ENCODE peak calls at places on chromosome 10, in four cellular contexts. X, T, G and Q are unnamed samples.

GRCh38 chr10:35497909-35498308 is 107.2 kb upstream of the GJD4 start:
- DNase-seq in X (no peak), G (no peak), T (no peak), Q (no peak)

GRCh38 chr10:77844713-77845454 is 81.7 kb downstream of the DLG5 start:
- DNase-seq in G (no peak), X (peak; percentile 74), T (no peak), Q (peak; percentile 83)

GRCh38 chr10:116113721-116114501 is 159.1 kb downstream of the GFRA1 start:
- DNase-seq in G (no peak), X (no peak), T (no peak), Q (peak; percentile 82)

GRCh38 chr10:28754930-28755718 is 77.8 kb downstream of the BAMBI start:
- DNase-seq in X (no peak), G (no peak), T (no peak), Q (peak; percentile 67)

GRCh38 chr10:93535293-93535692 is 31.2 kb upstream of the FFAR4 start:
- DNase-seq in T (no peak), X (no peak), G (no peak), Q (no peak)

GRCh38 chr10:27369832-27370231 is 129.2 kb upstream of the ACBD5 start:
- DNase-seq in X (peak; percentile 25), T (no peak), G (peak; percentile 9), Q (no peak)

GRCh38 chr10:49001861-49002675 is 62.4 kb upstream of the LRRC18 start:
- DNase-seq in T (no peak), X (no peak), G (no peak), Q (no peak)

GRCh38 chr10:101686133-101686925 is 8.6 kb downstream of the FBXW4 start:
- DNase-seq in T (no peak), X (no peak), G (no peak), Q (peak; percentile 12)

GRCh38 chr10:122126763-122127659 is 138.0 kb downstream of the TACC2 start:
- DNase-seq in T (peak; percentile 30), X (peak; percentile 72), G (no peak), Q (peak; percentile 97)

GRCh38 chr10:84198206-84198915 is 4.0 kb downstream of the CDHR1 start:
- DNase-seq in T (no peak), G (no peak), X (no peak), Q (no peak)

GRCh38 chr10:14382022-14382421 is 51.3 kb upstream of the FRMD4A start:
- DNase-seq in X (no peak), G (no peak), T (no peak), Q (peak; percentile 70)

GRCh38 chr10:47354162-47354561 is 6.0 kb downstream of the RBP3 start:
- DNase-seq in X (peak; percentile 51), G (no peak), T (peak; percentile 12), Q (peak; percentile 5)

GRCh38 chr10:32112055-32112454 is 55.8 kb upstream of the KIF5B start:
- DNase-seq in T (peak; percentile 50), G (no peak), X (no peak), Q (peak; percentile 64)

GRCh38 chr10:69010151-69010640 is 21.6 kb downstream of the KIFBP start:
- DNase-seq in X (no peak), T (no peak), G (no peak), Q (peak; percentile 26)

GRCh38 chr10:118551535-118552100 is 43.8 kb downstream of the PRLHR start:
- DNase-seq in T (no peak), G (no peak), X (no peak), Q (no peak)

GRCh38 chr10:131021246-131021895 is 290.1 kb downstream of the TCERG1L start:
- DNase-seq in X (no peak), T (no peak), G (no peak), Q (no peak)

GRCh38 chr10:112977294-112977951 is 27.4 kb downstream of the TCF7L2 start:
- DNase-seq in X (no peak), T (no peak), G (no peak), Q (no peak)

GRCh38 chr10:97278491-97278989 is 13.9 kb downstream of the ARHGAP19 start:
- DNase-seq in X (peak; percentile 69), T (peak; percentile 67), G (peak; percentile 63), Q (peak; percentile 93)

GRCh38 chr10:107166378-107166777 is 1.9 kb upstream of the SORCS1 start:
- DNase-seq in T (no peak), G (no peak), X (no peak), Q (no peak)

GRCh38 chr10:12925845-12926244 is 75.7 kb downstream of the CCDC3 start:
- DNase-seq in G (no peak), T (no peak), X (no peak), Q (no peak)

GRCh38 chr10:21431799-21432198 is 93.7 kb downstream of the SKIDA1 start:
- DNase-seq in X (no peak), G (peak; percentile 16), T (no peak), Q (no peak)

GRCh38 chr10:36129051-36129450 is 487.0 kb upstream of the FZD8 start:
- DNase-seq in T (no peak), G (no peak), X (no peak), Q (no peak)

GRCh38 chr10:70671229-70671588 is 1.1 kb upstream of the ADAMTS14 start:
- DNase-seq in G (no peak), X (no peak), T (no peak), Q (no peak)
- TF ChIP-seq MAZ in G (no peak), X (no peak), T (no peak), Q (no peak)

DNA sequence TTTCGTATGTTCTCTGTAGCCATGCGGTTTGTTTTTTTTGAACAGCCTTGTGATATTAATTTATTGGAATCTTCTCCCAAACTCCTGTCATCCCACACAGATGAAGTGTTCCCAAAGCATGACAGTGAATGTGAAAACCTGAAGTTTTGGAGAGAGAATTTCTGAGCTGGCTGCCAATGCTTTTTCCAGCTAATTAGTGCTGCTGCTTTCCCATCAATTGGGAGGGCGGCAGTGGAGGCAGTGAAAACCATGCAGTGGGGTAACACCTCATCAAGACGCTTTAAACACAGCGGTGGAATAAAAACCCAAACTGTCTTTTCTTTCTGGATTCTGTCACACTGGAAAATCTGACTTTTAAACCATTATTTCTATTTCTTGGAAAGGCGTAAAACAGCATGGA is 604.0 kb upstream of the ADARB2 start:
- DNase-seq in X (no peak), G (no peak), T (no peak), Q (no peak)
- TF ChIP-seq MAFK in X (no peak), G (no peak), T (no peak), Q (no peak)

GRCh38 chr10:74652664-74653063 is 173.7 kb upstream of the KAT6B start:
- DNase-seq in X (no peak), G (no peak), T (no peak), Q (peak; percentile 8)
- TF ChIP-seq MAZ in X (no peak), G (no peak), T (no peak), Q (no peak)

DNA sequence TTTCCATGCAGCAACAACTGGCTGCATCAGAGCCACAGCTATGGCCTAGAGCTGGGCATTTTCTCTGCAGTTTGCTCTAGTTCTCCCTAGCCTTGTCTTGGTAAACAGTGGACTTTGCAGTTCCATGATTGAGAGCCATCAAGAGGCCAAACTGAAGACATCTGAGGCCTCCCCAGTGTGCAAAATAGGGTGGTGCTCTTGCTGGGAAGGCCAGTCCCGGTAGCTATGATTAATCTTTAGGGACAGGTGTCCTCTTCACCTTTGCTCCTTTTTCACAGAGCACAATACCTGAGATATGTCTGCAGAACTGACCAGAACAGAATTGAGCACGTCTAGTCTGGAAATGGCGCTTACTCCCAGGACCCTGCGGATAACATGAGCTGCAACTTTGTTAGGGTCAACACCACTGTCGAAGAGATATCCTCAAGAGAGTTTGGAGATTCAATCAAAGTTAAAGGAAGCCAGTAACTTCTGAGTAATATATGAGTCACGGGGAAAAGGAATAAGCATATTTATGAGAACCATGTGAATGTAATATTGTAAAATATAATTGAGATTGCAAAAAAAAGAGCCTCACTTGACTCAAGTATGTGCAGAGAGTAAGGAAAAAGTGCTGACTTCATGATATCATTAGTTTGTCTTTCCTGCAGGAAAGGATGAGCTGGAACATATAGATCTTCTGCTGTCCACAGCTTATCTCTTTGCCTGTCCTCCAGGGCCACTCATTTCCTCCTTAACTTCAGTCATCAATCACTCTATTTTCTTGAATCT is 76.7 kb downstream of the ANK3 start:
- DNase-seq in T (no peak), X (no peak), G (peak; percentile 85), Q (peak; percentile 82)
- TF ChIP-seq MAFK in T (peak; percentile 68), X (peak; percentile 92), G (peak; percentile 97), Q (peak; percentile 94)

DNA sequence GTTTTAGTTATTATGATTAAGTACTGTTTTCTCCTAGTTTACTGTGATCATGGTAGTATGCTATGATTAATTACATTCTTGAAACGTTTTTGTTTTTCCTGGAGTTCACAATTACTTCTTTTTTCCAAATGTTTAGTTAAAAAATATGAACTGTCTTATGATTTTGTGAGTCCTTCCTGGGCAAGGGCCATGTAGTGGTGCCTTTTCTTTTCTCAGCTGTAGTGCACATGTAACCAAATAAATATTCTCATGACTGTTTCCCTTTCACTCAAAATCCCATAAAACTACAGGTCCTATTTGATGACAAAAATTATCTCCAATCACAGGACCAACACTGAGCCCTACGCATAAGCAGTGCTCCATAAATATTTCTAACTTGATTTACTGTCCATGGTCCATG is 118.9 kb upstream of the EGR2 start:
- DNase-seq in G (no peak), X (no peak), T (no peak), Q (no peak)
- TF ChIP-seq MAZ in G (no peak), X (no peak), T (no peak), Q (no peak)

DNA sequence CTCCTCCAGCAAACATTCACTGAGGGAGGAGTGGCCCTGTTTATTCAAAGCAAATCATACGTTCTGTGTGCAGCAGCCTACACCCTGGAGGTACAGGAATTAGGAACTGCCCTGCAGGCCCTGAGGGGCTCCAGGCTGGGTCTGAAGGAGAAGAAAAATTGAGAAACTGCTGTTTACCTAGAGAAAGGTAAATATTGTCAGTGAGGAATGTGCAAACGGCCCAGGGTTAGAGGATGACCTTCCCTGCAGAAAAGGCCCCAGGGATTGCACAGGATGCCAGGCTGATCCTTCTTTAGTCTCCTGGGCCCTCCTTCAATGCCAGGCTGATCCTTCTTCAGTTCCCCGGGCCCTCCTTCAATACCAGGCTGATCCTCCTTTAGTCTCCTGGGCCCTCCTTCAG is 5.7 kb downstream of the CALML5 start:
- DNase-seq in G (no peak), X (no peak), T (peak; percentile 50), Q (no peak)
- TF ChIP-seq MAFK in G (no peak), X (no peak), T (no peak), Q (no peak)

GRCh38 chr10:44958897-44959242 is 732 bp upstream of the RASSF4 start:
- DNase-seq in T (no peak), X (no peak), G (no peak), Q (no peak)

GRCh38 chr10:44959243-44960097 is at the start of gene RASSF4:
- DNase-seq in X (peak; percentile 89), T (peak; percentile 81), G (peak; percentile 91), Q (peak; percentile 74)

GRCh38 chr10:44960098-44960480 is 487 bp downstream of the RASSF4 start:
- DNase-seq in X (no peak), T (no peak), G (no peak), Q (no peak)

GRCh38 chr10:44956717-44957706 is 2.6 kb upstream of the RASSF4 start:
- DNase-seq in X (no peak), T (no peak), G (no peak), Q (no peak)

DNA sequence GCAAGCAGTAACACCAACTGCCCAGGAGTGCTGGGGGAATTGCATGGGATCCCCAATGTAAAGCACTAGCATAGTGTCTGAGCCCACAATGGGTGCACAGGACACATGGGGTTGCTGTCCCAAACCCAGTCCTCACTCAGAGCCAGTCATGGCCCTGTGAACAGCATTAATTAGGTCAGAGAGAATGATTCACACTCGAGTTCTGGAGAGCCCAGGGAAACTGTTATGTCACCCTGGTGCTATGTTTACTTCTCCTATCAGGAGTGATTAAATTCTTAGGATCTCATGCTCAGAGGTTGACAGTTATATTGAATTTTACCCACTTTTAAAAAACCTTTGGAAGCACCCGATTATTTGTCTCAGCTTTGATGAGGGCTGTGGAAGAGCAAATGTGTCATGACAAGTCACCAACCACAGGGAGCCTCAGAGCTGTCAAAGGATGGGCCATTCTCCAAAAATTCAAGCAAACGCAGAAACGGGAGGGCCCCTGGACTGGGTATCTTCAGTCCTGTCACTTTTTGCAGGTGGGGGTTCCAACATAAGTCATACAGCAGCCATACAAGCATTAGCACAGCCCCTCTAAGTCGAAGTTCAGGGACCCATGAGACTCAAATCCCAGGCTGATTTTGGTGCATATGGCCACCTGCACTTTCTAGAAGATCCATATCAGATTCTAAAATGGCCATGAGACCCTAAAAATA is 1.3 kb upstream of the RASSF4 start:
- DNase-seq in T (no peak), G (no peak), X (no peak), Q (peak; percentile 70)
- TF ChIP-seq MAZ in T (no peak), G (no peak), X (no peak), Q (no peak)